ENCODE peak calls at places on chromosomes 5 and 9, in four cellular contexts. One of them, this sample, is unnamed.

GRCh38 chr5:149345892-149346222 is 558 bp downstream of the GRPEL2 start:
- ATAC-seq in HCT116: peak
- ATAC-seq in lower lobe of right lung: peak
- ATAC-seq in heart right ventricle: peak
- ATAC-seq in this sample: no peak

GRCh38 chr5:57841671-57842375 is 359.2 kb upstream of the ACTBL2 start:
- ATAC-seq in HCT116: peak
- ATAC-seq in lower lobe of right lung: no peak
- ATAC-seq in heart right ventricle: peak
- ATAC-seq in this sample: peak

GRCh38 chr9:124308606-124309310 is 51.0 kb downstream of the NEK6 start:
- ATAC-seq in HCT116: peak
- ATAC-seq in lower lobe of right lung: no peak
- ATAC-seq in heart right ventricle: peak
- ATAC-seq in this sample: no peak

GRCh38 chr9:69097923-69098593 is 62.5 kb downstream of the FXN start:
- ATAC-seq in HCT116: no peak
- ATAC-seq in lower lobe of right lung: peak
- ATAC-seq in heart right ventricle: no peak
- ATAC-seq in this sample: no peak

GRCh38 chr5:112977440-112977861 is 853 bp downstream of the DCP2 start:
- ATAC-seq in HCT116: no peak
- ATAC-seq in lower lobe of right lung: peak
- ATAC-seq in heart right ventricle: no peak
- ATAC-seq in this sample: no peak

GRCh38 chr9:112771359-112772214 is 21.0 kb downstream of the SNX30 start:
- ATAC-seq in HCT116: no peak
- ATAC-seq in lower lobe of right lung: peak
- ATAC-seq in heart right ventricle: no peak
- ATAC-seq in this sample: no peak

GRCh38 chr5:112219000-112219399 is 200.1 kb downstream of the EPB41L4A start:
- ATAC-seq in HCT116: no peak
- ATAC-seq in lower lobe of right lung: no peak
- ATAC-seq in heart right ventricle: no peak
- ATAC-seq in this sample: no peak

GRCh38 chr9:79673614-79674013 is 101.8 kb downstream of the TLE4 start:
- ATAC-seq in HCT116: no peak
- ATAC-seq in lower lobe of right lung: no peak
- ATAC-seq in heart right ventricle: no peak
- ATAC-seq in this sample: no peak

GRCh38 chr5:129771058-129771838 is 23.4 kb downstream of the MINAR2 start:
- ATAC-seq in HCT116: peak
- ATAC-seq in lower lobe of right lung: peak
- ATAC-seq in heart right ventricle: no peak
- ATAC-seq in this sample: no peak

GRCh38 chr9:130728721-130729120 is 35.1 kb downstream of the EXOSC2 start:
- ATAC-seq in HCT116: no peak
- ATAC-seq in lower lobe of right lung: no peak
- ATAC-seq in heart right ventricle: no peak
- ATAC-seq in this sample: no peak

GRCh38 chr5:36202521-36202961 is 39.2 kb downstream of the NADK2 start:
- ATAC-seq in HCT116: no peak
- ATAC-seq in lower lobe of right lung: peak
- ATAC-seq in heart right ventricle: no peak
- ATAC-seq in this sample: no peak

GRCh38 chr9:125842215-125842614 is 95.0 kb downstream of the PBX3 start:
- ATAC-seq in HCT116: no peak
- ATAC-seq in lower lobe of right lung: no peak
- ATAC-seq in heart right ventricle: no peak
- ATAC-seq in this sample: no peak

GRCh38 chr5:160342413-160342941 is 27.9 kb downstream of the C1QTNF2 start:
- ATAC-seq in HCT116: no peak
- ATAC-seq in lower lobe of right lung: no peak
- ATAC-seq in heart right ventricle: no peak
- ATAC-seq in this sample: peak

GRCh38 chr9:98018347-98018746 is 35.2 kb downstream of the ANP32B start:
- ATAC-seq in HCT116: no peak
- ATAC-seq in lower lobe of right lung: no peak
- ATAC-seq in heart right ventricle: no peak
- ATAC-seq in this sample: no peak

GRCh38 chr5:58890265-58890664 is 307.4 kb downstream of the RAB3C start:
- ATAC-seq in HCT116: no peak
- ATAC-seq in lower lobe of right lung: no peak
- ATAC-seq in heart right ventricle: no peak
- ATAC-seq in this sample: no peak

GRCh38 chr5:87169300-87169991 is 98.2 kb upstream of the RASA1 start:
- ATAC-seq in HCT116: no peak
- ATAC-seq in lower lobe of right lung: no peak
- ATAC-seq in heart right ventricle: no peak
- ATAC-seq in this sample: no peak

GRCh38 chr5:135033026-135033861 is 784 bp downstream of the PITX1 start:
- ATAC-seq in HCT116: peak
- ATAC-seq in lower lobe of right lung: peak
- ATAC-seq in heart right ventricle: no peak
- ATAC-seq in this sample: peak

GRCh38 chr5:55364537-55365055 is 56.8 kb downstream of the MTREX start:
- ATAC-seq in HCT116: no peak
- ATAC-seq in lower lobe of right lung: no peak
- ATAC-seq in heart right ventricle: no peak
- ATAC-seq in this sample: no peak

GRCh38 chr9:92988215-92988731 is 41.0 kb downstream of the FGD3 start:
- ATAC-seq in HCT116: peak
- ATAC-seq in lower lobe of right lung: no peak
- ATAC-seq in heart right ventricle: no peak
- ATAC-seq in this sample: no peak

GRCh38 chr5:142006363-142007236 is 6.2 kb downstream of the GNPDA1 start:
- ATAC-seq in HCT116: no peak
- ATAC-seq in lower lobe of right lung: no peak
- ATAC-seq in heart right ventricle: no peak
- ATAC-seq in this sample: peak

GRCh38 chr5:41808294-41808693 is 61.9 kb downstream of the OXCT1 start:
- ATAC-seq in HCT116: no peak
- ATAC-seq in lower lobe of right lung: no peak
- ATAC-seq in heart right ventricle: no peak
- ATAC-seq in this sample: no peak

GRCh38 chr9:7785813-7786212 is 13.8 kb downstream of the DMAC1 start:
- ATAC-seq in HCT116: no peak
- ATAC-seq in lower lobe of right lung: no peak
- ATAC-seq in heart right ventricle: no peak
- ATAC-seq in this sample: no peak

GRCh38 chr9:7780261-7780988 is 19.2 kb downstream of the DMAC1 start:
- ATAC-seq in HCT116: no peak
- ATAC-seq in lower lobe of right lung: no peak
- ATAC-seq in heart right ventricle: no peak
- ATAC-seq in this sample: no peak

GRCh38 chr9:7782390-7783120 is 17.0 kb downstream of the DMAC1 start:
- ATAC-seq in HCT116: no peak
- ATAC-seq in lower lobe of right lung: no peak
- ATAC-seq in heart right ventricle: no peak
- ATAC-seq in this sample: no peak

GRCh38 chr9:7783635-7784063 is 15.9 kb downstream of the DMAC1 start:
- ATAC-seq in HCT116: no peak
- ATAC-seq in lower lobe of right lung: no peak
- ATAC-seq in heart right ventricle: no peak
- ATAC-seq in this sample: no peak

GRCh38 chr9:7784472-7784871 is 15.1 kb downstream of the DMAC1 start:
- ATAC-seq in HCT116: no peak
- ATAC-seq in lower lobe of right lung: no peak
- ATAC-seq in heart right ventricle: no peak
- ATAC-seq in this sample: no peak
- TF ChIP-seq CTCF in HCT116: no peak
- TF ChIP-seq CTCF in lower lobe of right lung: no peak
- TF ChIP-seq CTCF in heart right ventricle: no peak
- TF ChIP-seq CTCF in this sample: no peak

GRCh38 chr9:122904466-122904822 is 715 bp downstream of the RC3H2 start:
- ATAC-seq in HCT116: peak
- ATAC-seq in lower lobe of right lung: peak
- ATAC-seq in heart right ventricle: peak
- ATAC-seq in this sample: no peak

GRCh38 chr9:122900791-122901190 is 4.4 kb downstream of the RC3H2 start:
- ATAC-seq in HCT116: no peak
- ATAC-seq in lower lobe of right lung: no peak
- ATAC-seq in heart right ventricle: no peak
- ATAC-seq in this sample: no peak

DNA sequence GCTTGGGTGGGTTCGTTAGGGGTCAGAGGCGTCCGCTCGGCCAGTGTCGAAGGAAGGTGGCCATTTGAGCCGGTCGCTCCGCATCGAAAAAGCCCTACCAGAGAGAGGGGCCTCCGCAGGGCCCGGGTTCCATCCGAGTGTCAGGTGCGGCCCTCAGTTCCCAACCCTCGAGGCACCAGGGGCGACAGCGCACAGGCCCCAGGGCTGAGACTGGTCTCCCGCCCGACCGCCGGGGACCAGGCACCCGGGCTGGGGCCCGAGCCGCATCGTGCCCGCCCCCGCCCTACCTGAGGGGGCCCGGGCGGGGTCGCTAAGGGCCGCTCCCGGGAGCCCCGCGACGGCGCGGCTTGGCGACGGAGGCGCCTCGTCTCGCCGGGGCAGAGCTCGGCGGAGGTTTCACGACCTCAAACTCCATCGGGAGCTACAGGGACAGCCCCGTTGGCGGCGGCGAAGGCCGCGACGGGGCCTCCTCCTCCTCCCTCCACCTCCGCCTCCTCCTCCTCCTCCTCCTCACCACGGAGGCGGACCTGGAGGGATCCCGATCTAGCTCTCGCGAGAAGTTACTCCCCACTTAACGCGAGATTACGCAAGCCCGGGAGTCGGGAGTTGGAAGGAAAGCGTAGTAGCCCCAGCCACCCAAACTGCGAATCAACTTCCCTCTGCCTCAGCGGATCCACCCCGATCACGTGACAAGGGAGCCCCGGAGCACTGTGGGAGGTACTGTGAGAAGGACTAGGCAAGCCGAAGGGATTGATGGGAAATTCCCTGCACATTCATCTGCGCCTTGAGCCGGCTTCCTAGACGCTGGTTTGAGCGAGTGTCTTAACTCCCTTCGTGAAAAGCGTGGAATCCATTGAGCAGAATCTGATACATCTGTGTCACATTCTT is at the start of gene RC3H2:
- ATAC-seq in HCT116: peak
- ATAC-seq in lower lobe of right lung: peak
- ATAC-seq in heart right ventricle: peak
- ATAC-seq in this sample: peak
- TF ChIP-seq CTCF in HCT116: no peak
- TF ChIP-seq CTCF in lower lobe of right lung: no peak
- TF ChIP-seq CTCF in heart right ventricle: no peak
- TF ChIP-seq CTCF in this sample: peak

GRCh38 chr9:108889649-108890067 is 27.6 kb downstream of the ACTL7A start:
- ATAC-seq in HCT116: peak
- ATAC-seq in lower lobe of right lung: no peak
- ATAC-seq in heart right ventricle: peak
- ATAC-seq in this sample: no peak
- TF ChIP-seq CTCF in HCT116: peak
- TF ChIP-seq CTCF in lower lobe of right lung: no peak
- TF ChIP-seq CTCF in heart right ventricle: peak
- TF ChIP-seq CTCF in this sample: peak

GRCh38 chr5:127830829-127831598 is 127.8 kb downstream of the CCDC192 start:
- ATAC-seq in HCT116: no peak
- ATAC-seq in lower lobe of right lung: no peak
- ATAC-seq in heart right ventricle: no peak
- ATAC-seq in this sample: no peak

GRCh38 chr5:127830157-127830556 is 127.0 kb downstream of the CCDC192 start:
- ATAC-seq in HCT116: no peak
- ATAC-seq in lower lobe of right lung: no peak
- ATAC-seq in heart right ventricle: no peak
- ATAC-seq in this sample: no peak

GRCh38 chr5:127832057-127832456 is 128.9 kb downstream of the CCDC192 start:
- ATAC-seq in HCT116: no peak
- ATAC-seq in lower lobe of right lung: no peak
- ATAC-seq in heart right ventricle: no peak
- ATAC-seq in this sample: no peak

GRCh38 chr5:127838661-127839060 is 135.5 kb downstream of the CCDC192 start:
- ATAC-seq in HCT116: no peak
- ATAC-seq in lower lobe of right lung: peak
- ATAC-seq in heart right ventricle: no peak
- ATAC-seq in this sample: no peak

DNA sequence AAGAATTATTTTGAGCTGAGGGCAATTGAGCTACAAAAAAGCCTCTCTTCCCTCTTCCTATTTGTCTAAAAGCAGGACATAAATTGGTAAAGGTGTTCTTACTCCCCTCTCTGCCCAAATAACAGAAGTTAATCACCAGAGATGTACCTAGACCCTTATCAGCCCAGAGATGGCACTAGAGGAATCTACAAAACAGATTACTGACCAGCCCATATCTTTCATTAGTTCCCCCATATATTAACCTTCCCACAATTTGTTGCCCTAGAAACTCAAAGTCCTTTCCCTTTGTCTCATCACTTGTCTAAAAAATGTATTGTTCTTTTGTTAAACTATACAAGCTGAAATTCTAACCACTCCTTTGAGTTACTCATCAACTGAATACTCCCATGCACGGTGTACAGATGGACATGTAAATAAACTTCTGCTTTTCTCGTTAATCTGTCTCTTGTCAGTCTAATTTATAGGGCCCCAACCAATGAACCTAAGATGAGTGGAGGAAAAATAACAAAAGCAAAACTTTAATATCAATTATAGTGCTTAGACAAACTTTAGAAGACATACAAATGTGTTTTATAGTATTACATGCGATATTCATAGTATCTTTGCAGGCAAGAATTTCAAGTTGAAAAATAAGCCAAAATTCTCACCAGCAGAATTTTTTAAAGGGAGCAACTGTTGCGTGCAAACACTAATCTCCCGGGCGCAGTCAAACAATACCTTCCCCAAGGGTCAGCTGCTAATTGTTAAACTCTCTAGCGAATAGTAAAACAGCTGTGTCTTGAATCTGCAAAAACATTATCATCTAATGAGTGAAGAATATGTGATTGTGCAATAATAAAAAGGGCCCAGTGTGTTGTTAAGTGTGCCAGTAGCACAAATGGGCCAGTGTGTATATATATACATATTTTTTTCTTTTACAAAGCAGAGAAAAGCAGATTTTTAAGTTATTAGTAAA is 131.1 kb downstream of the CCDC192 start:
- ATAC-seq in HCT116: no peak
- ATAC-seq in lower lobe of right lung: no peak
- ATAC-seq in heart right ventricle: no peak
- ATAC-seq in this sample: no peak
- TF ChIP-seq CTCF in HCT116: no peak
- TF ChIP-seq CTCF in lower lobe of right lung: no peak
- TF ChIP-seq CTCF in heart right ventricle: no peak
- TF ChIP-seq CTCF in this sample: no peak

GRCh38 chr5:173012882-173013281 is 29.3 kb downstream of the ATP6V0E1 start:
- ATAC-seq in HCT116: no peak
- ATAC-seq in lower lobe of right lung: no peak
- ATAC-seq in heart right ventricle: no peak
- ATAC-seq in this sample: no peak

GRCh38 chr5:173011602-173012001 is 28.0 kb downstream of the ATP6V0E1 start:
- ATAC-seq in HCT116: no peak
- ATAC-seq in lower lobe of right lung: peak
- ATAC-seq in heart right ventricle: no peak
- ATAC-seq in this sample: peak

GRCh38 chr5:173010021-173010420 is 26.4 kb downstream of the ATP6V0E1 start:
- ATAC-seq in HCT116: no peak
- ATAC-seq in lower lobe of right lung: no peak
- ATAC-seq in heart right ventricle: no peak
- ATAC-seq in this sample: no peak

GRCh38 chr5:173016069-173016455 is 32.5 kb downstream of the ATP6V0E1 start:
- ATAC-seq in HCT116: peak
- ATAC-seq in lower lobe of right lung: no peak
- ATAC-seq in heart right ventricle: no peak
- ATAC-seq in this sample: no peak

GRCh38 chr5:173010547-173011464 is 27.2 kb downstream of the ATP6V0E1 start:
- ATAC-seq in HCT116: no peak
- ATAC-seq in lower lobe of right lung: peak
- ATAC-seq in heart right ventricle: peak
- ATAC-seq in this sample: peak
- TF ChIP-seq CTCF in HCT116: peak
- TF ChIP-seq CTCF in lower lobe of right lung: peak
- TF ChIP-seq CTCF in heart right ventricle: peak
- TF ChIP-seq CTCF in this sample: peak

This sample was measured in gastroesophageal sphincter.